ENCODE peak calls at places on chromosomes 11 and 22, in five cellular contexts. Z is osteoblast; L is upper lobe of left lung; O is CD8-positive, alpha-beta memory T cell; C is H9. S is an unnamed sample.
A peak's percentile ranks its signal among the peaks of the same experiment; 100 is the strongest.

GRCh38 chr22:40635940-40636379 is 559 bp downstream of the MRTFA start:
- DNase-seq in Z (peak; percentile 70), L (peak; percentile 31), O (no peak), C (peak; percentile 34), S (no peak)

GRCh38 chr11:71068963-71069362 is 183.4 kb downstream of the SHANK2 start:
- DNase-seq in Z (no peak), L (no peak), O (no peak), C (no peak), S (no peak)

GRCh38 chr22:39214006-39214382 is 30.8 kb downstream of the PDGFB start:
- DNase-seq in Z (peak; percentile 14), L (no peak), O (no peak), C (no peak), S (no peak)

GRCh38 chr22:23898006-23898974 is 4.1 kb downstream of the MIF start:
- DNase-seq in Z (peak; percentile 57), L (no peak), O (no peak), C (no peak), S (no peak)

GRCh38 chr11:103359221-103359620 is 250.0 kb downstream of the DYNC2H1 start:
- DNase-seq in Z (no peak), L (no peak), O (no peak), C (no peak), S (no peak)

GRCh38 chr11:59207988-59208432 is 4.7 kb downstream of the MPEG1 start:
- DNase-seq in Z (no peak), L (peak; percentile 64), O (peak; percentile 6), C (no peak), S (peak; percentile 50)

GRCh38 chr11:88779551-88779950 is 286.2 kb downstream of the GRM5 start:
- DNase-seq in Z (no peak), L (no peak), O (no peak), C (no peak), S (no peak)

GRCh38 chr11:70761094-70761905 is 363.0 kb downstream of the CTTN start:
- DNase-seq in Z (peak; percentile 80), L (no peak), O (no peak), C (no peak), S (peak; percentile 70)

GRCh38 chr11:37504925-37505324 is 906.9 kb upstream of the RAG2 start:
- DNase-seq in Z (no peak), L (no peak), O (no peak), C (no peak), S (no peak)

GRCh38 chr11:69274531-69275016 is 19.4 kb upstream of the MYEOV start:
- DNase-seq in Z (no peak), L (peak; percentile 95), O (no peak), C (no peak), S (no peak)

GRCh38 chr22:49536571-49537131 is 291.0 kb downstream of the BRD1 start:
- DNase-seq in Z (peak; percentile 78), L (no peak), O (no peak), C (peak; percentile 90), S (peak; percentile 89)

GRCh38 chr11:5368502-5369043 is 15.0 kb upstream of the OR51M1 start:
- DNase-seq in Z (no peak), L (no peak), O (no peak), C (no peak), S (no peak)

DNA sequence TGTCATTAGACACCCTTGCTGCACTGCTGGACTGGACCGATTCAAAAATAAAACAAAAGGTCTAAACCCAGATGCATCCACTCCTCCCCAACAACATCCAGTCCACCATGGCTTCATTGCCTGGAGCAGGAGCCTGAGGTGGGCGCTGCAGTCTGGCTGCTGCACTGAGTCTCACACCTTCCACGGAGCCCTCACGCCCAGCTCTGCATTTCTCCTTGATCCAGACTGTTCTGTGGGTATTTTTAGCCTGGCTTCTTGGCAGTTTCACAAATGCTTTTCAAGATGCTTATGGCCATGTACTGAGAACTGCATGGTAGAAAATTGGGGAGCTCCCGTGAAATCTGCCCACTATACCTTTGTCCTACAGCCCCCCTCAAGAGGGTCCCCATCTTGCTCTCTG is 53.3 kb upstream of the JAM3 start:
- DNase-seq in Z (no peak), L (no peak), O (no peak), C (no peak), S (no peak)
- H3K27me3 ChIP-seq in Z (peaks cover 14% of the 10 kb centered on the region), L (no peaks in the 10 kb centered on the region), O (no peaks in the 10 kb centered on the region), C (no peaks in the 10 kb centered on the region), S (no peaks in the 10 kb centered on the region)

DNA sequence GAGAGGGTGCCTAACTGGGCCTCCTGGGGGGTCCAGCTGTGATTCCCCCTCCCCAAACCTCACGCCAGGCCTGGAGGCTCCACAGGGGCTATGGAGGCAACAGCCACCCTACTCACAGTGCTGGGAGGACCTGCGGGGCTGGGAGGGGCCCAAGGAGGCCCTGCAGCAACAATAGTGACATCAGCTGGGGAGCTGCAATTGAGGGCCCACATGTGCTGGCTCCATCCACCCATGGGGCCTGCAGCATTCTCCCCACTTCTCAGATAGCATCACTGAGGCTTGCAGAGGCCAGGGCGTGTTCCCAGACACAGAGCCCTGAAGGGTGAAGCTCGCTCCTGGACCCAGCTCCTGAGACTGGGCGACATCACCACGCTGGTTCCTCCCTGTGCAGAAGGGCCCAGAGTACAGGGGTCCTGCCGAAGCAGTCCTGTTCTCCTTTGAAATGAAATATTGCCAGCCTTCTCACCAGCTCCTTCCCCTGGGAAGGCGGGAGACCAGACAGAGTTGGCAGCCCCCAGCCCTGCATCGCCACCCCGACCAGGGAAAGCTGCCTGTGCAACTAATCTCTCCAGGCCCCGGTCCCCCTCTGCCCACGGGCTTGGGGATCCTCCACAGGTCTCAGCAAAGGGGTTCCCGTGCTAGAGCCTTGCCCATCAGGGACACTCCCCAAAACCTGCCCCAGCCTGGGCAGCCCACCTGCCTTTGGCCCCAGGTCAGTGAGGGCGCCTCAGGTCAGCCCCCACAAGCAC is 8.9 kb upstream of the TBX1 start:
- DNase-seq in Z (no peak), L (no peak), O (no peak), C (no peak), S (no peak)
- H3K27me3 ChIP-seq in Z (peaks cover 46% of the 10 kb centered on the region), L (peaks cover 24% of the 10 kb centered on the region), O (peaks cover 51% of the 10 kb centered on the region), C (peaks cover 37% of the 10 kb centered on the region), S (peaks cover 39% of the 10 kb centered on the region)

DNA sequence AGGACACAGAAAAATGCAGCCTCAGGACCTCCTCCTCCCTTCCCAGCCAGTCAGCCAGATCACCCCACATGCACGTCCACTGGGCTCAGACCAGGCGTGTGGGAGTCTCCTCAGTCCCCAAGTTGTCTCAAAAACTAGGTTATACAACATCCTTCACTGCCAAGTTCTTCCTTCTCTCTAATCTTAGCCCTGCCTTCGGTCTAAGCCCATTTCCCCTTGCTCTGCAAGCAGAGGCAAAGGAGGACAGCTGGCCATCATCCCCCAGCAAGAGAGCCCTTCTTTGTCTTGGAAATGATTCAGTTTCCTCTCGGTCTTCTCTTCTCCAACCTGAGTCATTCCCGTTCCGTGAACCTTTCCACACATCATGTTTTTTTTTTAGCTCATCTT is 14.0 kb upstream of the NRGN start:
- DNase-seq in Z (no peak), L (no peak), O (no peak), C (no peak), S (no peak)
- H3K27me3 ChIP-seq in Z (peaks cover 41% of the 10 kb centered on the region), L (no peaks in the 10 kb centered on the region), O (peaks cover 3% of the 10 kb centered on the region), C (peaks cover 17% of the 10 kb centered on the region), S (peaks cover 42% of the 10 kb centered on the region)

DNA sequence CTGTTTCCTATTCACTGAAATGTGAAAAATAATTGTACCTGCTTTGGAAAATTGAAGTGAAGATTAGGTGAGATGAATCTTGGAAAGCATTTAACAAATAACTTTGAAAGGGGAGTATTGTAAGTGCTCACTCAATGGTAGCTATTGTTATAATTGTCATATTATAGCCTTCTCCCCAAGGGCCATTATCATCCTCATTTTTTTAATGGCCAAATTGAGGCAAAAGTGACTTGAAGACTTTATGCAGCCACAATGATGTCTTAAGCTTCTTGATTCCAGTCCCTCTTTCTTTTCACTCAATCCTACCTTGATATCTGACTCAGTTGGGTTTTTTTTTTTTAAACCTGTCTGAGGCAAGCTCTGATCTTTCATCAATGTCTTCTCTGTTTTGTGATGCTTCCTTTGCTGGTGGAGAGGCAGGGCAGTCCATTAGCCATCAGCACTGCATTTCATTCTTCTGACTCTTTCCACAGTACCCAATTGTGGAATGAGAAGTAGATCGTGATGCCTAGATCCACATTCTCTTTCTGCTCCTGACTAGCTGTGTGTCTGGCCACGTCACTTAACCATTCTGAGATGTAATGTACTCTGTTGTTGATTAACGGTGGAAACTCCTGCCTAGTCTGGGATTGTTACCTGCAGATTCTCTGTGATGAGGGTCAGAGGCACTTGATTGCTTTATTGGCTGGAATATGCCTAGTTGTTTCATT is 101.4 kb downstream of the DBX1 start:
- DNase-seq in Z (peak; percentile 47), L (no peak), O (no peak), C (no peak), S (no peak)
- H3K27me3 ChIP-seq in Z (no peaks in the 10 kb centered on the region), L (no peaks in the 10 kb centered on the region), O (no peaks in the 10 kb centered on the region), C (no peaks in the 10 kb centered on the region), S (no peaks in the 10 kb centered on the region)

DNA sequence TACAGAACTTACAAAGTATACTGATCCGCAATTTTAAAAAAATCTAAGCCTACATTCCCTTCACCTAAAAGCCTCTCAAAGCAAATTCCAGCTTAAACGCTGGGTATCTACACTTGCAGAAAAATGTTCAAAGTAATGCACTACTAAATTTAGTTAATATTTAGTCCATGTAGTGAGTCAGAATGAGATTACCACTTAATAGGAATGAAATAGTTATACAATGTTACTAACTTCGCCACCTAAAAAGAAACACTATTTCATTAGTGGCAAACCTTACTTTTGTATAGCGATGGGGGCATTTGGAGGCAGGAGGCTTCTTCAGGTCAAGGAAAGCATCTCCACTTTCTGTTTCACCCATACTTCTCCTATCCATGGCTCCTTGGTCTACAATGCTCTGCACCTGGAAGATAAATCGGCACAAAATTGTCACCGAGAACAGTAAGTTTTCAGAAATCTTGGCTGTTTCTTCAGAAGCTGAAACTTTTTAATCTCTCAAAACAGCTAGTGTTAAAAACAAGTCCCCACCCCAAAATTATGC is 1.2 kb downstream of the EIF4ENIF1 start:
- DNase-seq in Z (peak; percentile 80), L (no peak), O (no peak), C (no peak), S (no peak)
- H3K27me3 ChIP-seq in Z (no peaks in the 10 kb centered on the region), L (no peaks in the 10 kb centered on the region), O (no peaks in the 10 kb centered on the region), C (no peaks in the 10 kb centered on the region), S (no peaks in the 10 kb centered on the region)

GRCh38 chr11:107592256-107592655 is 1.3 kb downstream of the ELMOD1 start:
- DNase-seq in Z (peak; percentile 63), L (no peak), O (no peak), C (no peak), S (no peak)
- H3K27me3 ChIP-seq in Z (peaks cover 78% of the 10 kb centered on the region), L (peaks cover 25% of the 10 kb centered on the region), O (peaks cover 25% of the 10 kb centered on the region), C (peaks cover 32% of the 10 kb centered on the region), S (peaks cover 62% of the 10 kb centered on the region)

DNA sequence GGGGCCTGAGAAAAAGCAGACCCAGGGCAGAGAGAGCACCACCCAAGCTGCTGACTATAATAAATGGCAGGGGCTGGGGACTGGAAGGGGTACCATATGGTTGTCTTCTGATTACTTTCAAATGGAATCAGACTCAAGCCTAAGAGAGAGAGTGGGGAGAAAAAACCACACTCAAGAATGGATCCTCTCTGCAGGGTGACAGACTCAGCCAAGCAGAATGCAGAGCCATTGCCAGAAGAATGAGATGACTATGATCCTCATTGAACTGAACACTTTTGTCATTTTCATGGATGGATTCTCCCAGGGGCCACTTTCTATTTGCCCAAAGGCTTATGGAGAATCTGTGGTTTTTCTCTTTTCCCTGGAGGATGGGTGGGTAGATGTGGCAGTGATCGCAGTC is 8.7 kb downstream of the UBASH3B start:
- DNase-seq in Z (no peak), L (no peak), O (no peak), C (no peak), S (no peak)
- H3K27me3 ChIP-seq in Z (no peaks in the 10 kb centered on the region), L (no peaks in the 10 kb centered on the region), O (no peaks in the 10 kb centered on the region), C (no peaks in the 10 kb centered on the region), S (no peaks in the 10 kb centered on the region)

S was measured in H7.